ENCODE peak calls at places on chromosome 9, in seven cellular contexts. J is activated naive CD4-positive, alpha-beta T cell treated with anti-CD3 and anti-CD28 coated beads, Interleukin-2, amount 50 U/mL, for 16 hours; A is stimulated activated CD4-positive, alpha-beta T cell treated with anti-CD3 and anti-CD28 coated beads, TNF-alpha, amount 100 ng/mL, for 24 hours; K is EH; Q is WTC11; V is T follicular helper cell; U is caudate nucleus. I is an unnamed sample.

GRCh38 chr9:1354066-1354465 is 303.9 kb downstream of the DMRT2 start:
- DNase-seq in A (no peak), K (no peak), V (no peak), J (no peak), U (no peak), Q (no peak), I (no peak)

GRCh38 chr9:129330711-129331279 is 152.7 kb upstream of the IER5L start:
- DNase-seq in K (no peak), V (no peak), U (no peak), J (peak; percentile 42), A (no peak), Q (no peak), I (no peak)

GRCh38 chr9:80691229-80691628 is 998.1 kb downstream of the TLE1 start:
- DNase-seq in U (no peak), J (no peak), K (no peak), Q (no peak), A (no peak), V (no peak), I (no peak)

GRCh38 chr9:131394464-131395026 is 659 bp downstream of the PRRC2B start:
- DNase-seq in Q (peak; percentile 39), A (no peak), K (peak; percentile 54), V (no peak), U (no peak), J (peak; percentile 64), I (no peak)

GRCh38 chr9:113579270-113580040 is 115.9 kb downstream of the RGS3 start:
- DNase-seq in A (no peak), U (no peak), K (peak; percentile 55), J (no peak), Q (no peak), V (no peak), I (no peak)

GRCh38 chr9:113903514-113904077 is 27.5 kb downstream of the ZNF618 start:
- DNase-seq in Q (no peak), U (no peak), V (no peak), K (no peak), J (no peak), A (no peak), I (no peak)

GRCh38 chr9:13388157-13388556 is 108.7 kb upstream of the MPDZ start:
- DNase-seq in J (no peak), A (no peak), V (no peak), U (no peak), Q (no peak), K (no peak), I (no peak)

GRCh38 chr9:99694393-99694792 is 127.3 kb upstream of the NR4A3 start:
- DNase-seq in K (no peak), Q (no peak), U (no peak), J (no peak), A (no peak), V (no peak), I (no peak)

GRCh38 chr9:35774907-35775635 is 16.3 kb upstream of the NPR2 start:
- DNase-seq in K (peak; percentile 24), Q (peak; percentile 16), J (no peak), V (no peak), U (no peak), A (no peak), I (peak; percentile 10)

GRCh38 chr9:94511943-94512265 is 43.0 kb upstream of the PCAT7 start:
- DNase-seq in J (no peak), A (no peak), K (no peak), U (no peak), V (no peak), Q (no peak), I (no peak)

GRCh38 chr9:127589955-127590370 is 22.1 kb upstream of the STXBP1 start:
- DNase-seq in Q (peak; percentile 74), A (no peak), K (peak; percentile 82), J (no peak), V (no peak), U (no peak), I (peak; percentile 52)

GRCh38 chr9:100292414-100292813 is 60.3 kb downstream of the TEX10 start:
- DNase-seq in K (no peak), J (no peak), V (no peak), A (no peak), U (no peak), Q (no peak), I (no peak)

GRCh38 chr9:95494022-95494415 is 22.8 kb downstream of the PTCH1 start:
- DNase-seq in U (peak; percentile 45), J (no peak), K (no peak), Q (no peak), V (no peak), A (no peak), I (peak; percentile 76)

GRCh38 chr9:127095416-127095815 is 27.0 kb downstream of the ANGPTL2 start:
- DNase-seq in K (no peak), A (no peak), Q (no peak), U (no peak), J (no peak), V (no peak), I (no peak)

GRCh38 chr9:78296208-78296892 is 575 bp upstream of the PSAT1 start:
- DNase-seq in V (no peak), J (peak; percentile 30), A (no peak), Q (peak; percentile 47), K (peak; percentile 68), U (no peak), I (peak; percentile 46)

GRCh38 chr9:121369595-121370265 is at the start of gene STOM:
- DNase-seq in U (peak; percentile 49), A (peak; percentile 25), K (peak; percentile 94), J (peak; percentile 61), V (peak; percentile 48), Q (no peak), I (no peak)

GRCh38 chr9:126971261-126971660 is 56.7 kb downstream of the RALGPS1 start:
- DNase-seq in Q (no peak), A (no peak), J (no peak), V (no peak), U (no peak), K (no peak), I (no peak)

GRCh38 chr9:104934686-104935413 is 6.9 kb upstream of the ABCA1 start:
- DNase-seq in V (no peak), K (peak; percentile 41), A (no peak), Q (no peak), U (no peak), J (no peak), I (no peak)

GRCh38 chr9:111481885-111482636 is 2.1 kb downstream of the ECPAS start:
- DNase-seq in K (peak; percentile 77), A (no peak), J (no peak), V (no peak), U (no peak), Q (no peak), I (peak; percentile 52)

GRCh38 chr9:6777218-6777902 is 19.6 kb downstream of the KDM4C start:
- DNase-seq in V (no peak), U (no peak), K (no peak), Q (no peak), A (no peak), J (no peak), I (no peak)

GRCh38 chr9:114706709-114707108 is 24.7 kb upstream of the TEX48 start:
- DNase-seq in V (no peak), A (no peak), K (no peak), Q (no peak), U (no peak), J (no peak), I (no peak)

GRCh38 chr9:69572611-69573010 is 99.6 kb downstream of the APBA1 start:
- DNase-seq in U (no peak), Q (no peak), J (no peak), A (no peak), K (peak; percentile 60), V (no peak), I (no peak)

GRCh38 chr9:126069400-126069955 is 257.2 kb upstream of the MVB12B start:
- DNase-seq in U (no peak), J (no peak), A (no peak), Q (no peak), V (no peak), K (no peak), I (no peak)

GRCh38 chr9:113231701-113232100 is 10.4 kb downstream of the SLC31A1 start:
- DNase-seq in J (no peak), U (no peak), A (no peak), V (no peak), Q (no peak), K (no peak), I (no peak)

GRCh38 chr9:73132034-73132776 is 19.5 kb upstream of the ANXA1 start:
- DNase-seq in Q (peak; percentile 14), V (peak; percentile 71), A (peak; percentile 21), K (peak; percentile 88), U (no peak), J (peak; percentile 58), I (peak; percentile 46)

GRCh38 chr9:4904322-4905134 is 80.5 kb upstream of the JAK2 start:
- DNase-seq in K (peak; percentile 73), J (no peak), U (no peak), V (no peak), Q (no peak), A (no peak), I (peak; percentile 3)

GRCh38 chr9:125629451-125629850 is 77.6 kb downstream of the MAPKAP1 start:
- DNase-seq in J (no peak), V (no peak), U (no peak), Q (no peak), K (no peak), A (no peak), I (no peak)